ENCODE peak calls at places on chromosomes 4 and X, in seven cellular contexts. H, X, I, L, Y, T and U are unnamed samples.

GRCh38 chrX:137072396-137072795 is 38.6 kb upstream of the GPR101 start:
- DNase-seq in H (no peak), X (no peak), I (no peak), L (no peak), Y (no peak), T (no peak), U (no peak)

GRCh38 chrX:15853586-15854079 is 980 bp downstream of the AP1S2 start:
- DNase-seq in H (peak), X (no peak), I (no peak), L (no peak), Y (no peak), T (no peak), U (no peak)

GRCh38 chr4:32135642-32136041 is 1415.5 kb downstream of the PCDH7 start:
- DNase-seq in H (peak), X (peak), I (no peak), L (no peak), Y (no peak), T (no peak), U (peak)

GRCh38 chr4:85005865-85006377 is 39.4 kb upstream of the WDFY3 start:
- DNase-seq in H (peak), X (peak), I (no peak), L (no peak), Y (no peak), T (no peak), U (peak)

GRCh38 chr4:78032446-78032845 is 24.7 kb upstream of the FRAS1 start:
- DNase-seq in H (no peak), X (no peak), I (no peak), L (peak), Y (peak), T (no peak), U (peak)

GRCh38 chr4:121711263-121712000 is 14.7 kb upstream of the ANXA5 start:
- DNase-seq in H (peak), X (peak), I (peak), L (peak), Y (peak), T (peak), U (peak)

GRCh38 chrX:23937100-23937499 is 29.3 kb downstream of the CXorf58 start:
- DNase-seq in H (peak), X (peak), I (no peak), L (no peak), Y (no peak), T (no peak), U (no peak)

GRCh38 chrX:30865020-30865419 is 24.0 kb downstream of the TAB3 start:
- DNase-seq in H (peak), X (no peak), I (no peak), L (peak), Y (peak), T (peak), U (peak)

GRCh38 chrX:16725067-16725466 is 5.7 kb downstream of the SYAP1 start:
- DNase-seq in H (no peak), X (no peak), I (no peak), L (no peak), Y (no peak), T (no peak), U (no peak)

GRCh38 chr4:112732142-112732541 is 95.2 kb downstream of the LARP7 start:
- DNase-seq in H (no peak), X (no peak), I (no peak), L (no peak), Y (no peak), T (peak), U (no peak)

GRCh38 chrX:141732031-141732430 is 33.5 kb upstream of the SPANXD start:
- DNase-seq in H (no peak), X (no peak), I (no peak), L (no peak), Y (no peak), T (no peak), U (no peak)

GRCh38 chrX:116246261-116246660 is 75.7 kb downstream of the AGTR2 start:
- DNase-seq in H (peak), X (no peak), I (no peak), L (no peak), Y (no peak), T (no peak), U (no peak)

GRCh38 chr4:110091426-110091825 is 107.0 kb downstream of the ELOVL6 start:
- DNase-seq in H (peak), X (peak), I (no peak), L (no peak), Y (no peak), T (no peak), U (no peak)

GRCh38 chr4:153181293-153182080 is 22.8 kb upstream of the TRIM2 start:
- DNase-seq in H (peak), X (peak), I (no peak), L (no peak), Y (no peak), T (no peak), U (no peak)

GRCh38 chr4:153188966-153189801 is 15.1 kb upstream of the TRIM2 start:
- DNase-seq in H (no peak), X (peak), I (no peak), L (no peak), Y (no peak), T (no peak), U (no peak)

GRCh38 chr4:153185453-153185852 is 18.8 kb upstream of the TRIM2 start:
- DNase-seq in H (no peak), X (no peak), I (no peak), L (no peak), Y (no peak), T (no peak), U (no peak)

GRCh38 chr4:153191795-153192363 is 12.4 kb upstream of the TRIM2 start:
- DNase-seq in H (no peak), X (no peak), I (no peak), L (no peak), Y (no peak), T (no peak), U (no peak)

GRCh38 chr4:153186046-153186728 is 18.1 kb upstream of the TRIM2 start:
- DNase-seq in H (no peak), X (no peak), I (no peak), L (no peak), Y (no peak), T (no peak), U (no peak)
- H2BK5ac ChIP-seq in H (no peak), X (no peak), I (no peak), L (no peak), Y (no peak), T (no peak), U (no peak)

GRCh38 chr4:143246977-143247376 is 62.3 kb downstream of the USP38 start:
- DNase-seq in H (no peak), X (no peak), I (no peak), L (no peak), Y (no peak), T (no peak), U (no peak)
- H2BK5ac ChIP-seq in H (no peak), X (no peak), I (no peak), L (no peak), Y (no peak), T (no peak), U (no peak)

GRCh38 chr4:24405356-24405755 is 179.0 kb downstream of the DHX15 start:
- DNase-seq in H (no peak), X (no peak), I (no peak), L (no peak), Y (no peak), T (no peak), U (no peak)
- H2BK5ac ChIP-seq in H (no peak), X (no peak), I (no peak), L (no peak), Y (no peak), T (no peak), U (no peak)

GRCh38 chr4:24603343-24603742 is 19.0 kb upstream of the DHX15 start:
- DNase-seq in H (no peak), X (no peak), I (no peak), L (no peak), Y (no peak), T (no peak), U (no peak)

GRCh38 chr4:24604558-24605214 is 20.3 kb upstream of the DHX15 start:
- DNase-seq in H (no peak), X (no peak), I (no peak), L (no peak), Y (no peak), T (no peak), U (no peak)

GRCh38 chr4:24611575-24611974 is 27.2 kb upstream of the DHX15 start:
- DNase-seq in H (no peak), X (no peak), I (no peak), L (no peak), Y (no peak), T (no peak), U (no peak)

GRCh38 chr4:24607338-24607737 is 23.0 kb upstream of the DHX15 start:
- DNase-seq in H (peak), X (peak), I (no peak), L (no peak), Y (no peak), T (no peak), U (no peak)
- H2BK5ac ChIP-seq in H (no peak), X (no peak), I (no peak), L (no peak), Y (no peak), T (no peak), U (no peak)

DNA sequence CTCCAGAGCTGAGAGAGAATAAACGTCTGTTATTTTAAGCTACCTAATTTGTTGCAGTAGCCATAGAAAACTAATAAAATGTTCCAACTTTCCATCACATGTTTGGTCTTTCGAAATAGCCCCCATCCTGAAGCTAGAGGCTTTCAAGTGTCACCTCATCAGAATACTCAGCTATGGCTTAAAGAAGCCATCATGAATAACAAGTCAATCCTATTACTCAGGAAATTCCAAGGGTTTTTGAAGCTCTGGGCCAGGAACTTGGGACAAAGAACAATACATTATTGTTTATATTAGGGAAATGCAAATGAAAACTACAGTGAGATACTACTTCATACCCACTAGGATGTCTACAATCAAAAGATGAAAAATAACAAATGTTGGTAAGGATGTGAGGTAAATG is 42.2 kb downstream of the TBCK start:
- DNase-seq in H (peak), X (peak), I (no peak), L (peak), Y (no peak), T (no peak), U (peak)
- H2BK5ac ChIP-seq in H (no peak), X (no peak), I (no peak), L (no peak), Y (no peak), T (peak), U (no peak)

DNA sequence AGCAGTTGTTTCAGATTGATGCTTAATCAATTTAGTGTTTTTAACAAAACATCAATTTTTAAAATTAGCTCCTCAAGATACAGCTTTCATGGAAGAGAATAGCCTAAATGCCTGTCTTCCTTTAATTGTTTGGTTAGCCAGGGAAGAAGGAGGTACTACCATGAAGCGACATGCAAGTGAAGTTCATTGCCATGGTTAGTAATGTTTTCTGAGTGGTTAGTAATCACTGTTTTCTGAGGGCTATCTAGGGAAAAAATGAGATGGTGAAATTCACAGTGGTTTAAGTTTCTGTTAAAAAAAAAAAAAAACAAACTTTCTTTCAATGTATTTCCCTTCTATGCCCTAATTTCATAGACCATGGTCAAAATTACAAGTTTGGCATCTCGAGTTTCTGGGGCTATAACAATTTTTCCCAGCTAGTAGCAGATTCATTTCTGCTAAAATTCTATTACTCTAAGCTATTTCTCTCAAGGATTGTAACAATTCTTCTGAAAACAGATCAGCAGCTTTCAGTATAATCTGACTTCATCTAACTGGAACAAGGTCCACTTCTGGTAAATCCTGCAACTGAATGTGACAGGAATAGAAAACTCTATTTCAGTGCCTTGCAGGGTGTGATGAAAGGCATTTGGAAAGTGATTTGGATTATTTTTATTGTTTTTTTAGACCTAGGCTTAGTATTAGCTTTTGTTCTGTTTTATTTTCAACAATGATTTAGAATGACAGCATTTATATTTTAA is 157.0 kb downstream of the PCDH18 start:
- DNase-seq in H (no peak), X (no peak), I (no peak), L (no peak), Y (no peak), T (no peak), U (no peak)
- H2BK5ac ChIP-seq in H (no peak), X (no peak), I (no peak), L (no peak), Y (no peak), T (no peak), U (no peak)

GRCh38 chrX:120136128-120136527 is 20.4 kb upstream of the RHOXF1 start:
- DNase-seq in H (no peak), X (no peak), I (no peak), L (no peak), Y (no peak), T (no peak), U (no peak)

GRCh38 chrX:120140293-120140981 is 18.0 kb upstream of the RHOXF2 start:
- DNase-seq in H (no peak), X (no peak), I (no peak), L (no peak), Y (peak), T (no peak), U (no peak)

DNA sequence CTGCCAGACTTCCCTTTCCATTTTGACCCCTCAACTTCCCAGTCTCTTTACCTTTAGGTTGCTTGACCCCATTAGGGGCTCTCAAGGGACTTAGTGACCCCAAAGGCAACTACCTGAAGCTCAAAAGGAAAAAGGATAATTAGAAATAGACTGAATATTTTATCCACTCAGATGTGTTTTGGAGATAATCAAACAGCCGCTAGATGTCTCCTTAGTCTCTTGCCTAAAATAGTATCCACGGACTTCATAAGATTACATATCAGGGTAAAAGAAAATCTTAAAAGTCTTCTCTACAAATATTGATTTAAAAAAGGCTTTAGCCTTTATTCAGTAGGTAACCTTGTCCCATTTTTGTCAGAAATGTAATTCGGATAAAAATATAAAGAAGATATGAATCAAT is 21.0 kb upstream of the RHOXF2 start:
- DNase-seq in H (no peak), X (no peak), I (no peak), L (no peak), Y (no peak), T (no peak), U (no peak)
- H2BK5ac ChIP-seq in H (no peak), X (no peak), I (no peak), L (no peak), Y (no peak), T (no peak), U (no peak)